ENCODE peak calls at places on chromosomes 7 and 10, in nine cellular contexts. B, G, D, S, H, X, E, A and T are unnamed samples.
A peak's percentile ranks its signal among the peaks of the same experiment; 100 is the strongest.

GRCh38 chr7:77360104-77360503 is 56.0 kb downstream of the GSAP start:
- DNase-seq in D (no peak), X (no peak), E (no peak), S (no peak), B (no peak), H (no peak), G (peak; percentile 48), A (no peak), T (no peak)

GRCh38 chr10:7666253-7667023 is at the start of gene ITIH5:
- DNase-seq in S (peak; percentile 45), A (no peak), D (no peak), G (no peak), H (no peak), X (peak; percentile 86), E (no peak), B (no peak), T (no peak)

GRCh38 chr7:12581897-12582296 is 11.4 kb downstream of the SCIN start:
- DNase-seq in S (no peak), D (no peak), A (no peak), H (no peak), E (no peak), X (no peak), B (no peak), G (no peak), T (no peak)

GRCh38 chr7:24336461-24336860 is 52.5 kb downstream of the NPY start:
- DNase-seq in S (no peak), X (no peak), H (no peak), B (no peak), G (peak; percentile 6), E (no peak), D (no peak), A (no peak), T (no peak)

GRCh38 chr7:23590529-23590928 is 6.7 kb upstream of the CCDC126 start:
- DNase-seq in H (no peak), B (no peak), E (no peak), S (no peak), D (no peak), A (no peak), G (no peak), X (no peak), T (no peak)

GRCh38 chr10:78977761-78978305 is 90.9 kb upstream of the ZMIZ1 start:
- DNase-seq in X (no peak), E (no peak), G (peak; percentile 62), A (peak; percentile 54), S (peak; percentile 70), B (no peak), H (no peak), D (no peak), T (peak; percentile 19)

GRCh38 chr10:3538850-3539531 is 246.0 kb downstream of the KLF6 start:
- DNase-seq in G (peak; percentile 50), E (no peak), S (no peak), H (peak; percentile 34), D (no peak), B (peak; percentile 44), A (peak; percentile 33), X (peak; percentile 72), T (no peak)

GRCh38 chr10:113305871-113306270 is 247.0 kb upstream of the HABP2 start:
- DNase-seq in H (no peak), X (no peak), B (no peak), A (no peak), S (no peak), G (no peak), E (no peak), D (no peak), T (no peak)

GRCh38 chr10:22363305-22363704 is 18.0 kb downstream of the SPAG6 start:
- DNase-seq in S (no peak), H (no peak), B (no peak), E (no peak), A (no peak), G (no peak), D (no peak), X (no peak), T (no peak)

GRCh38 chr10:131690805-131691239 is 210.0 kb upstream of the PPP2R2D start:
- DNase-seq in E (no peak), A (no peak), G (no peak), D (no peak), B (no peak), H (no peak), X (no peak), S (no peak), T (no peak)

GRCh38 chr7:55250313-55250712 is 114.8 kb upstream of the LANCL2 start:
- DNase-seq in H (peak; percentile 39), G (peak; percentile 61), B (no peak), A (no peak), D (peak; percentile 40), S (no peak), E (no peak), X (no peak), T (peak; percentile 36)

GRCh38 chr10:6383099-6383812 is 180.5 kb downstream of the PFKFB3 start:
- DNase-seq in S (no peak), B (no peak), X (no peak), D (no peak), A (no peak), H (no peak), G (no peak), E (no peak), T (no peak)

DNA sequence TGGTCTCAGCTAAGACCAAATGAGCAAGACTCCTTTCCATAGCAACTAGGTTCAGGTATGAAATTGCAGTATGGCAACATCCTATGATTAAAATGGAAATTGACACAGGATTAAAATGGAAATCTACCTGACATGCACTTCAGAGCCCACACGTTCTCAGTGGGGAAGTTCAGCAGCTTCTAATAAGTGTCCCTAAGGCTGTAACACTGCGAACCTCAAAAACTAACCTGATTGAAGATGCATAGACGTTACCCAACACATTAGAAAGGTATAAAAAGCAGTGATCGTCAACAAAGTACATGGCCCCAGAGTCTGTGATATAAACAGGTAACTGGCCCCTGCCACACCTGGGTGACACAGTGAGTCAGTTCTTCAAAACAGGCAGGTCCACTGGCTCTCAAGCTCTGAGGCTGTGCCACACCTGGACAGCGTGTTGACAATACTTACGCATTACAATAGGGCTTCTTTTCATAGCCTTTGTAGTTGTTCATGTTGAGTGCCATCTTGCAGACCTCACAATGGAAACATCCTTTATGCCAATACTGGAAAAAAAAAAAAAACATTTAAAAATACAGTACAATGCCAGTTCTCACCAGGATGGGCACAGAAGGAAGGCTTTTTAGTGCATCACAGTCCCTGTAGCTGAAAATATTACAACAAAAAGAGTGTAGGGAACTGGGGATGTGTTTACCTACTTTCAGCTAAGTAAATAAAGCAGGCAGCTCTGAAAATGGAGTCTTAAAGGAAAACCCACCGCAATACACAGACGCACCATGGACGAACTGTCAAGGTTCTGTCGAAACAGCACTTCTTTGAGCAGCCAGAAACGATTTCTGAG is 275.0 kb upstream of the NEBL start:
- DNase-seq in S (no peak), B (no peak), H (peak; percentile 42), G (no peak), D (no peak), A (no peak), E (no peak), X (no peak), T (peak; percentile 47)
- TF ChIP-seq EP300 in S (no peak), B (no peak), H (no peak), G (no peak), D (no peak), A (no peak), E (no peak), X (no peak), T (no peak)

DNA sequence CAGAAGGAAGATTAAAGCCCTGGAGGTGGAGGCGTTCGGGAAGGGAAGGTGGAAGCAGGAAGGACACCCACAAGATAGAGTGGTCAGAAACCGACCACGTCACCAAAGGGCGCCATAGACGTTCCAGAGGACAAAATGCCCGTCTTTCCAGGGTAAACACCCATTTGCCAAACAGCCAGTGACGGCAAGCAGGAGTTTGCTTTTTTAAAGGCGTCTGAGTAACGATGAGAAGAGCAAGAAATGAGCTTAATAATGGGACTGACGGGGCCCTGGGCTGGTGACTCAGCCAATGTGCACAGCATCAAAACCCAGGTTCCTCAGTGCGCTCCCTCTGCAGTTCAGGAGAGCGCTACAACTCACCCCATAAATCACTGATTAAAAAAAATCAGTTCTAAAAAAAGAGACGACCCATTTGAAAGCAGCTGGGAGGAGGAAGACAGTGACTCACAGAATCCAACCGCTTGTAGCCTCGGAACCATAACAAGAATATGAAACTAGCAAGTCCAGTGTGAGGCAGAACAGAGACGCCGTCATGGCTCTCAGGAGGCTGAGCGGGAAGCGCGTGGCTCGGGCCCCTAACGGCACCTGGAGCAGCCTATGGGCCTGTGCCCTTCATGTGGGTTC is 5.9 kb downstream of the DIP2C start:
- DNase-seq in B (no peak), E (no peak), G (peak; percentile 86), H (no peak), A (no peak), S (no peak), D (peak; percentile 76), X (peak; percentile 54), T (no peak)
- TF ChIP-seq POLR2A in B (no peak), E (no peak), G (peak; percentile 36), H (no peak), A (no peak), S (no peak), D (no peak), X (no peak), T (no peak)

GRCh38 chr10:100811752-100812750 is 66.7 kb downstream of the PAX2 start:
- DNase-seq in D (no peak), H (no peak), A (no peak), E (no peak), G (no peak), S (no peak), B (no peak), X (no peak), T (no peak)

GRCh38 chr10:100814751-100815474 is 69.5 kb downstream of the PAX2 start:
- DNase-seq in S (no peak), A (no peak), G (no peak), H (no peak), B (no peak), X (no peak), D (no peak), E (no peak), T (no peak)

GRCh38 chr10:100811261-100811660 is 65.9 kb downstream of the PAX2 start:
- DNase-seq in E (no peak), G (no peak), D (no peak), B (no peak), S (no peak), X (no peak), A (no peak), H (no peak), T (no peak)

GRCh38 chr10:100810835-100811116 is 65.4 kb downstream of the PAX2 start:
- DNase-seq in X (no peak), G (no peak), E (no peak), B (no peak), D (no peak), S (no peak), A (no peak), H (no peak), T (no peak)

DNA sequence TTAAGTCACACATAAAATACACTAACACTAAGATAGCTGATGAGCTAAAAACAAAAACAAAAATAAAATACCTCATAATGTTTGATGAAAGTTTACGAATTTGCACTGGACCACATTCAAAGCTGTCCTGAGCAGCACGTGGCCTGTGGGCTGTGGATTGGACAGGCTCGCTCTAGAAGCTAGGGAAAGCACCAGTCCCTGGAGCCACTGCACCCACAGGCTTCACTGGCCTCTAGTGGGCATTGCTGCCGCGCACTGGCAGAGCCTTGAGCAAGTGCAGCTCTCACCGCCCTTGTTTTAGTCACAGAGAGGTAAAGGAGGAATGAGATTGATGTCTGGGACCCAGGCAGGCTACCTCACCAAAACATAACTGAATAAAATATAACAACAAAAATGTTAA is 67.6 kb downstream of the PAX2 start:
- DNase-seq in E (no peak), A (no peak), B (no peak), D (no peak), S (no peak), G (peak; percentile 36), X (no peak), H (no peak), T (no peak)
- TF ChIP-seq CTCF in E (no peak), A (no peak), B (peak; percentile 23), D (no peak), S (no peak), G (peak; percentile 13), X (no peak), H (no peak), T (no peak)

GRCh38 chr10:42951486-42952251 is 125.2 kb upstream of the RET start:
- DNase-seq in H (peak; percentile 53), A (no peak), D (peak; percentile 79), X (no peak), B (no peak), E (no peak), G (no peak), S (no peak), T (no peak)
- TF ChIP-seq EP300 in H (no peak), A (no peak), D (no peak), X (no peak), B (no peak), E (no peak), G (no peak), S (no peak), T (no peak)